ENCODE peak calls at places on chromosomes 3 and 15, in six cellular contexts. One of them, this sample, is unnamed.

GRCh38 chr3:20064796-20065564 is 24.7 kb downstream of the KAT2B start:
- DNase-seq in mesenchymal stem cell: no peak
- DNase-seq in neuronal stem cell: no peak
- DNase-seq in H9: no peak
- DNase-seq in IMR-90: no peak
- DNase-seq in H1: no peak
- DNase-seq in this sample: no peak

GRCh38 chr3:142618917-142619401 is 22.8 kb downstream of the PLS1 start:
- DNase-seq in H9: no peak
- DNase-seq in mesenchymal stem cell: no peak
- DNase-seq in IMR-90: no peak
- DNase-seq in neuronal stem cell: no peak
- DNase-seq in H1: no peak
- DNase-seq in this sample: peak

GRCh38 chr3:66527253-66527652 is 26.4 kb upstream of the LRIG1 start:
- DNase-seq in mesenchymal stem cell: no peak
- DNase-seq in IMR-90: no peak
- DNase-seq in H1: no peak
- DNase-seq in neuronal stem cell: no peak
- DNase-seq in H9: no peak
- DNase-seq in this sample: no peak

GRCh38 chr15:89495638-89496145 is 691 bp downstream of the RHCG start:
- DNase-seq in H1: no peak
- DNase-seq in IMR-90: no peak
- DNase-seq in H9: no peak
- DNase-seq in mesenchymal stem cell: no peak
- DNase-seq in neuronal stem cell: no peak
- DNase-seq in this sample: no peak

GRCh38 chr15:40769310-40770146 is at the start of gene C15orf62:
- DNase-seq in IMR-90: peak
- DNase-seq in H9: no peak
- DNase-seq in H1: no peak
- DNase-seq in neuronal stem cell: no peak
- DNase-seq in mesenchymal stem cell: no peak
- DNase-seq in this sample: no peak

GRCh38 chr3:30034246-30034991 is 572.0 kb upstream of the TGFBR2 start:
- DNase-seq in neuronal stem cell: no peak
- DNase-seq in IMR-90: no peak
- DNase-seq in mesenchymal stem cell: no peak
- DNase-seq in H1: no peak
- DNase-seq in H9: no peak
- DNase-seq in this sample: no peak

GRCh38 chr3:23052230-23053019 is 150.7 kb upstream of the UBE2E2 start:
- DNase-seq in H1: peak
- DNase-seq in IMR-90: no peak
- DNase-seq in H9: peak
- DNase-seq in neuronal stem cell: no peak
- DNase-seq in mesenchymal stem cell: no peak
- DNase-seq in this sample: peak

GRCh38 chr3:29202368-29202767 is 78.5 kb upstream of the RBMS3 start:
- DNase-seq in H1: no peak
- DNase-seq in mesenchymal stem cell: no peak
- DNase-seq in IMR-90: peak
- DNase-seq in neuronal stem cell: no peak
- DNase-seq in H9: no peak
- DNase-seq in this sample: no peak

GRCh38 chr3:52817221-52817620 is 13.3 kb downstream of the ITIH4 start:
- DNase-seq in IMR-90: no peak
- DNase-seq in H9: no peak
- DNase-seq in neuronal stem cell: no peak
- DNase-seq in mesenchymal stem cell: no peak
- DNase-seq in H1: no peak
- DNase-seq in this sample: no peak

GRCh38 chr15:59594493-59594942 is 17.1 kb upstream of the GCNT3 start:
- DNase-seq in mesenchymal stem cell: peak
- DNase-seq in H1: no peak
- DNase-seq in neuronal stem cell: no peak
- DNase-seq in IMR-90: peak
- DNase-seq in H9: no peak
- DNase-seq in this sample: no peak

GRCh38 chr3:164113406-164114332 is 964.6 kb downstream of the SI start:
- DNase-seq in mesenchymal stem cell: no peak
- DNase-seq in neuronal stem cell: no peak
- DNase-seq in H1: no peak
- DNase-seq in IMR-90: no peak
- DNase-seq in H9: no peak
- DNase-seq in this sample: peak

GRCh38 chr15:28191832-28192231 is 92.7 kb upstream of the OCA2 start:
- DNase-seq in H1: no peak
- DNase-seq in mesenchymal stem cell: peak
- DNase-seq in neuronal stem cell: peak
- DNase-seq in IMR-90: peak
- DNase-seq in H9: peak
- DNase-seq in this sample: peak

GRCh38 chr3:48012659-48013058 is 3.6 kb downstream of the MAP4 start:
- DNase-seq in IMR-90: no peak
- DNase-seq in H1: no peak
- DNase-seq in neuronal stem cell: no peak
- DNase-seq in H9: no peak
- DNase-seq in mesenchymal stem cell: no peak
- DNase-seq in this sample: no peak

GRCh38 chr3:57735405-57735804 is 20.7 kb upstream of the SLMAP start:
- DNase-seq in IMR-90: no peak
- DNase-seq in neuronal stem cell: no peak
- DNase-seq in H9: no peak
- DNase-seq in H1: no peak
- DNase-seq in mesenchymal stem cell: no peak
- DNase-seq in this sample: no peak

GRCh38 chr3:53194218-53195065 is 33.4 kb downstream of the PRKCD start:
- DNase-seq in H9: peak
- DNase-seq in IMR-90: peak
- DNase-seq in mesenchymal stem cell: peak
- DNase-seq in H1: no peak
- DNase-seq in neuronal stem cell: no peak
- DNase-seq in this sample: peak

GRCh38 chr3:134937256-134938023 is 142.4 kb downstream of the EPHB1 start:
- DNase-seq in IMR-90: no peak
- DNase-seq in mesenchymal stem cell: no peak
- DNase-seq in H1: peak
- DNase-seq in H9: peak
- DNase-seq in neuronal stem cell: peak
- DNase-seq in this sample: peak

GRCh38 chr15:75037685-75038084 is 14.3 kb downstream of the PPCDC start:
- DNase-seq in neuronal stem cell: no peak
- DNase-seq in H9: no peak
- DNase-seq in H1: no peak
- DNase-seq in IMR-90: no peak
- DNase-seq in mesenchymal stem cell: no peak
- DNase-seq in this sample: no peak

GRCh38 chr15:39088186-39088585 is 492.7 kb upstream of the THBS1 start:
- DNase-seq in IMR-90: no peak
- DNase-seq in neuronal stem cell: no peak
- DNase-seq in H9: no peak
- DNase-seq in mesenchymal stem cell: no peak
- DNase-seq in H1: no peak
- DNase-seq in this sample: no peak
- H2BK15ac ChIP-seq in IMR-90: no peak
- H2BK15ac ChIP-seq in neuronal stem cell: no peak
- H2BK15ac ChIP-seq in H9: no peak
- H2BK15ac ChIP-seq in mesenchymal stem cell: no peak
- H2BK15ac ChIP-seq in H1: no peak
- H2BK15ac ChIP-seq in this sample: no peak

GRCh38 chr3:106114220-106114619 is 245.4 kb upstream of the CBLB start:
- DNase-seq in mesenchymal stem cell: peak
- DNase-seq in IMR-90: peak
- DNase-seq in H1: no peak
- DNase-seq in H9: no peak
- DNase-seq in neuronal stem cell: no peak
- DNase-seq in this sample: no peak

GRCh38 chr3:106113747-106114146 is 244.9 kb upstream of the CBLB start:
- DNase-seq in mesenchymal stem cell: no peak
- DNase-seq in H1: no peak
- DNase-seq in H9: no peak
- DNase-seq in neuronal stem cell: no peak
- DNase-seq in IMR-90: no peak
- DNase-seq in this sample: no peak

GRCh38 chr3:106104078-106104477 is 235.3 kb upstream of the CBLB start:
- DNase-seq in IMR-90: no peak
- DNase-seq in mesenchymal stem cell: no peak
- DNase-seq in H9: no peak
- DNase-seq in neuronal stem cell: no peak
- DNase-seq in H1: no peak
- DNase-seq in this sample: no peak

GRCh38 chr3:106103383-106103782 is 234.6 kb upstream of the CBLB start:
- DNase-seq in H9: no peak
- DNase-seq in mesenchymal stem cell: no peak
- DNase-seq in H1: no peak
- DNase-seq in IMR-90: no peak
- DNase-seq in neuronal stem cell: no peak
- DNase-seq in this sample: no peak

GRCh38 chr3:106108925-106109324 is 240.1 kb upstream of the CBLB start:
- DNase-seq in H1: no peak
- DNase-seq in IMR-90: no peak
- DNase-seq in mesenchymal stem cell: no peak
- DNase-seq in H9: no peak
- DNase-seq in neuronal stem cell: no peak
- DNase-seq in this sample: no peak
- H2BK15ac ChIP-seq in H1: no peak
- H2BK15ac ChIP-seq in IMR-90: no peak
- H2BK15ac ChIP-seq in mesenchymal stem cell: no peak
- H2BK15ac ChIP-seq in H9: no peak
- H2BK15ac ChIP-seq in neuronal stem cell: no peak
- H2BK15ac ChIP-seq in this sample: no peak

GRCh38 chr15:93201940-93202339 is 112.9 kb upstream of the RGMA start:
- DNase-seq in H1: no peak
- DNase-seq in mesenchymal stem cell: no peak
- DNase-seq in neuronal stem cell: no peak
- DNase-seq in H9: no peak
- DNase-seq in IMR-90: no peak
- DNase-seq in this sample: no peak
- H2BK15ac ChIP-seq in H1: no peak
- H2BK15ac ChIP-seq in mesenchymal stem cell: no peak
- H2BK15ac ChIP-seq in neuronal stem cell: no peak
- H2BK15ac ChIP-seq in H9: no peak
- H2BK15ac ChIP-seq in IMR-90: no peak
- H2BK15ac ChIP-seq in this sample: peak

GRCh38 chr3:24135280-24135679 is 190.2 kb downstream of the NR1D2 start:
- DNase-seq in IMR-90: no peak
- DNase-seq in mesenchymal stem cell: peak
- DNase-seq in H1: no peak
- DNase-seq in neuronal stem cell: no peak
- DNase-seq in H9: no peak
- DNase-seq in this sample: no peak
- H2BK15ac ChIP-seq in IMR-90: no peak
- H2BK15ac ChIP-seq in mesenchymal stem cell: no peak
- H2BK15ac ChIP-seq in H1: no peak
- H2BK15ac ChIP-seq in neuronal stem cell: no peak
- H2BK15ac ChIP-seq in H9: no peak
- H2BK15ac ChIP-seq in this sample: no peak

GRCh38 chr3:18049101-18049500 is 306.7 kb upstream of the TBC1D5 start:
- DNase-seq in H9: no peak
- DNase-seq in H1: no peak
- DNase-seq in IMR-90: no peak
- DNase-seq in mesenchymal stem cell: no peak
- DNase-seq in neuronal stem cell: no peak
- DNase-seq in this sample: no peak
- H2BK15ac ChIP-seq in H9: no peak
- H2BK15ac ChIP-seq in H1: no peak
- H2BK15ac ChIP-seq in IMR-90: no peak
- H2BK15ac ChIP-seq in mesenchymal stem cell: no peak
- H2BK15ac ChIP-seq in neuronal stem cell: no peak
- H2BK15ac ChIP-seq in this sample: no peak

DNA sequence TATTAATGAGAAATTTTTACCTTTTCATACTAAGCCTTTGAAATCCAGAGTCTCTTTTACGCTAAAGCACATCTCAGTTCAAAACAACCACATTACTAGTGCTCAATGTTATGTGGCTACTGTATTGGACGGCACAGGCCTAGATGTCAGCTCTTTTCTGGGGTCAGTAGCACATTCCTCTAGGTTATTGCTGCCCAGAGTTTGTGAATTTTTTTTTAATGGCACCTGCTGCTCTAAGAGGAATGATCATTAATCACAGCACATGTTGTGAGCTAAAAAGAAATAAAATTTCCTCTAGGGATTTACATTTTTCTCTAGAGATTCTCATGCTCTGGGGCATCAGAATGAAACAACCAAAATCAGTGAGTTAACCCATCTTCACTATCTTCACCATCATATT is 436.8 kb upstream of the THBS1 start:
- DNase-seq in H9: no peak
- DNase-seq in mesenchymal stem cell: no peak
- DNase-seq in H1: no peak
- DNase-seq in IMR-90: no peak
- DNase-seq in neuronal stem cell: no peak
- DNase-seq in this sample: no peak
- H2BK15ac ChIP-seq in H9: no peak
- H2BK15ac ChIP-seq in mesenchymal stem cell: no peak
- H2BK15ac ChIP-seq in H1: no peak
- H2BK15ac ChIP-seq in IMR-90: peak
- H2BK15ac ChIP-seq in neuronal stem cell: no peak
- H2BK15ac ChIP-seq in this sample: no peak

DNA sequence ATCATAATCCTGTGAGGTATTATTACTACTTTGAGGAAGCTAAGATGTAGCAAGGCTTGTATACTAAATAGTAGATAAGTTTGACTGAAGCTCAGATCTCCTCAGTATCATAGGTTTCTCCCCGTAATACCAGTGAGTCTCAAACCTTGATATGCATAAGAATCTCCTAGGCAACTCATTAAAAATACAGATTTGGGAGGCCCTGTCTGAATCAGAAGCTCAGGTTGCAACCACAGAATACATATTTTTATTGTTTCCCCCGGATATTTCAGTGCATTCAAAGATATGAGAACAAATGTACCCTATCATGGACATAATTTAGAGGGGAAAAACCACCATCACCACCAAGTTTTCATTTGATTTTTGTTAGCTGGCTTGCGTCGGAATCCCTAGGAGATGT is 242.1 kb upstream of the C2CD4B start:
- DNase-seq in mesenchymal stem cell: no peak
- DNase-seq in IMR-90: no peak
- DNase-seq in H1: no peak
- DNase-seq in H9: no peak
- DNase-seq in neuronal stem cell: no peak
- DNase-seq in this sample: no peak
- H2BK15ac ChIP-seq in mesenchymal stem cell: no peak
- H2BK15ac ChIP-seq in IMR-90: no peak
- H2BK15ac ChIP-seq in H1: no peak
- H2BK15ac ChIP-seq in H9: no peak
- H2BK15ac ChIP-seq in neuronal stem cell: no peak
- H2BK15ac ChIP-seq in this sample: no peak

GRCh38 chr3:71785594-71786472 is 885 bp upstream of the PROK2 start:
- DNase-seq in neuronal stem cell: peak
- DNase-seq in IMR-90: no peak
- DNase-seq in H9: no peak
- DNase-seq in H1: no peak
- DNase-seq in mesenchymal stem cell: no peak
- DNase-seq in this sample: peak
- H2BK15ac ChIP-seq in neuronal stem cell: no peak
- H2BK15ac ChIP-seq in IMR-90: no peak
- H2BK15ac ChIP-seq in H9: no peak
- H2BK15ac ChIP-seq in H1: no peak
- H2BK15ac ChIP-seq in mesenchymal stem cell: no peak
- H2BK15ac ChIP-seq in this sample: no peak

GRCh38 chr15:83928392-83928734 is 274.4 kb downstream of the ADAMTSL3 start:
- DNase-seq in IMR-90: no peak
- DNase-seq in neuronal stem cell: no peak
- DNase-seq in mesenchymal stem cell: no peak
- DNase-seq in H1: no peak
- DNase-seq in H9: no peak
- DNase-seq in this sample: no peak
- H2BK15ac ChIP-seq in IMR-90: no peak
- H2BK15ac ChIP-seq in neuronal stem cell: no peak
- H2BK15ac ChIP-seq in mesenchymal stem cell: no peak
- H2BK15ac ChIP-seq in H1: no peak
- H2BK15ac ChIP-seq in H9: no peak
- H2BK15ac ChIP-seq in this sample: no peak